ENCODE peak calls at places on chromosome 5, in six cellular contexts. E is nephron progenitor cell, Q is upper lobe of left lung, C is cardiac muscle cell, Z is psoas muscle, P is endothelial cell. K is an unnamed sample.

GRCh38 chr5:120808135-120808534 is 344.0 kb downstream of the PRR16 start:
- DNase-seq in E (no peak), Q (no peak), C (no peak), Z (no peak), P (no peak), K (no peak)

GRCh38 chr5:96146675-96147074 is 185.0 kb upstream of the ELL2 start:
- DNase-seq in E (no peak), Q (peak), C (peak), Z (no peak), P (no peak), K (peak)

GRCh38 chr5:6448622-6449464 is at the start of gene UBE2QL1:
- DNase-seq in E (peak), Q (no peak), C (no peak), Z (no peak), P (peak), K (peak)

GRCh38 chr5:64229163-64229774 is 63.6 kb downstream of the RNF180 start:
- DNase-seq in E (no peak), Q (no peak), C (peak), Z (no peak), P (no peak), K (no peak)

GRCh38 chr5:43603535-43604363 is 769 bp downstream of the NNT start:
- DNase-seq in E (peak), Q (peak), C (peak), Z (peak), P (peak), K (peak)

GRCh38 chr5:8729437-8729836 is 816.4 kb downstream of the SEMA5A start:
- DNase-seq in E (no peak), Q (no peak), C (peak), Z (no peak), P (no peak), K (no peak)

GRCh38 chr5:177455036-177455660 is 8.5 kb downstream of the PRR7 start:
- DNase-seq in E (peak), Q (peak), C (peak), Z (peak), P (peak), K (peak)

GRCh38 chr5:106288977-106289376 is 1381.8 kb downstream of the EFNA5 start:
- DNase-seq in E (no peak), Q (no peak), C (peak), Z (no peak), P (no peak), K (no peak)

GRCh38 chr5:126417178-126417577 is 6.0 kb upstream of the GRAMD2B start:
- DNase-seq in E (no peak), Q (no peak), C (no peak), Z (no peak), P (no peak), K (no peak)

GRCh38 chr5:10301842-10302610 is 5.7 kb downstream of the CMBL start:
- DNase-seq in E (no peak), Q (peak), C (no peak), Z (peak), P (no peak), K (peak)

GRCh38 chr5:52822437-52822836 is 34.7 kb downstream of the ITGA1 start:
- DNase-seq in E (no peak), Q (peak), C (peak), Z (peak), P (no peak), K (peak)

GRCh38 chr5:123855630-123856029 is 343.7 kb downstream of the CSNK1G3 start:
- DNase-seq in E (no peak), Q (no peak), C (no peak), Z (no peak), P (no peak), K (no peak)

GRCh38 chr5:124612023-124612422 is 134.4 kb downstream of the ZNF608 start:
- DNase-seq in E (no peak), Q (no peak), C (no peak), Z (no peak), P (no peak), K (no peak)

GRCh38 chr5:181243020-181243520 is 636 bp downstream of the RACK1 start:
- DNase-seq in E (no peak), Q (no peak), C (no peak), Z (no peak), P (peak), K (no peak)

GRCh38 chr5:192970-193831 is 1.9 kb downstream of the LRRC14B start:
- DNase-seq in E (no peak), Q (no peak), C (no peak), Z (no peak), P (no peak), K (no peak)

GRCh38 chr5:141957367-141957993 is 522 bp downstream of the PCDH12 start:
- DNase-seq in E (no peak), Q (peak), C (peak), Z (no peak), P (no peak), K (no peak)

GRCh38 chr5:127944125-127944524 is 139.4 kb upstream of the SLC12A2 start:
- DNase-seq in E (no peak), Q (no peak), C (no peak), Z (no peak), P (no peak), K (no peak)

GRCh38 chr5:30918171-30918570 is 275.3 kb upstream of the CDH6 start:
- DNase-seq in E (no peak), Q (no peak), C (peak), Z (no peak), P (no peak), K (no peak)

GRCh38 chr5:5209101-5209500 is 69.0 kb downstream of the ADAMTS16 start:
- DNase-seq in E (no peak), Q (no peak), C (no peak), Z (no peak), P (no peak), K (no peak)

GRCh38 chr5:106454651-106455415 is 1215.9 kb downstream of the EFNA5 start:
- DNase-seq in E (peak), Q (peak), C (peak), Z (no peak), P (peak), K (peak)

GRCh38 chr5:81901539-81901938 is 70.3 kb upstream of the ATG10 start:
- DNase-seq in E (no peak), Q (no peak), C (no peak), Z (no peak), P (no peak), K (no peak)

GRCh38 chr5:73822989-73823339 is 197.0 kb downstream of the ARHGEF28 start:
- DNase-seq in E (no peak), Q (peak), C (peak), Z (no peak), P (no peak), K (no peak)

GRCh38 chr5:142508630-142509425 is 177.1 kb downstream of the FGF1 start:
- DNase-seq in E (no peak), Q (no peak), C (no peak), Z (no peak), P (no peak), K (no peak)

GRCh38 chr5:14193496-14193895 is 50.4 kb downstream of the TRIO start:
- DNase-seq in E (no peak), Q (no peak), C (peak), Z (no peak), P (no peak), K (no peak)

GRCh38 chr5:35115920-35116319 is 68.2 kb upstream of the AGXT2 start:
- DNase-seq in E (no peak), Q (no peak), C (no peak), Z (no peak), P (no peak), K (no peak)

GRCh38 chr5:14032944-14033343 is 88.5 kb upstream of the DNAH5 start:
- DNase-seq in E (no peak), Q (no peak), C (peak), Z (no peak), P (no peak), K (no peak)

GRCh38 chr5:3931976-3932375 is 336.3 kb downstream of the IRX1 start:
- DNase-seq in E (no peak), Q (no peak), C (no peak), Z (no peak), P (no peak), K (no peak)

GRCh38 chr5:81852277-81853004 is 101.5 kb upstream of the SSBP2 start:
- DNase-seq in E (peak), Q (peak), C (peak), Z (peak), P (peak), K (peak)

GRCh38 chr5:66861402-66861801 is 265.2 kb downstream of the MAST4 start:
- DNase-seq in E (no peak), Q (no peak), C (no peak), Z (no peak), P (no peak), K (no peak)
- TF ChIP-seq CTCF in E (no peak), Q (no peak), C (no peak), Z (no peak), P (no peak), K (no peak)

GRCh38 chr5:2207966-2208544 is 325.3 kb upstream of the IRX4 start:
- DNase-seq in E (peak), Q (peak), C (no peak), Z (no peak), P (peak), K (peak)
- TF ChIP-seq CTCF in E (peak), Q (no peak), C (no peak), Z (no peak), P (no peak), K (peak)

GRCh38 chr5:102792705-102793104 is 37.6 kb downstream of the PAM start:
- DNase-seq in E (no peak), Q (no peak), C (peak), Z (no peak), P (no peak), K (no peak)
- TF ChIP-seq CTCF in E (no peak), Q (no peak), C (peak), Z (peak), P (no peak), K (no peak)

DNA sequence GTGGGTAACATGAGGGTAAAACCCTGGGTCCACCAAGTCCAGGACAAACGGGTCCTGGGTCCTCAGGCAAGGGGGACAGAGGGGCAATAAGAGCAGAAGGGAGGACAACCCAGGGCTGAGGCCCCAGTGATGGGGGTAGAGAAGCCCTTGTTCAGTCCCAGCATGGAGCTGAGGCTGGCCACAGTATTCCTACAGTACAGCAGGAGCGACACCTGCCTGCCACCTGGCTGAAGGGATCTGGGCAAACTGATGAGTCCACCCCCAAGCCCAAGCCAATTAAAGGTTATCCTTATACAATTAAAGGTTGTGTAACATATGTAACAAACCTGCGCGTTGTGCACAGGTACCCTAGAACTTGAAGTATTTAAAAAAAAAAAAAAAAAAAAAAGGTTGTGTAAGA is 97.7 kb upstream of the LRRTM2 start:
- DNase-seq in E (no peak), Q (no peak), C (no peak), Z (no peak), P (no peak), K (no peak)
- TF ChIP-seq CTCF in E (no peak), Q (no peak), C (no peak), Z (no peak), P (no peak), K (no peak)

DNA sequence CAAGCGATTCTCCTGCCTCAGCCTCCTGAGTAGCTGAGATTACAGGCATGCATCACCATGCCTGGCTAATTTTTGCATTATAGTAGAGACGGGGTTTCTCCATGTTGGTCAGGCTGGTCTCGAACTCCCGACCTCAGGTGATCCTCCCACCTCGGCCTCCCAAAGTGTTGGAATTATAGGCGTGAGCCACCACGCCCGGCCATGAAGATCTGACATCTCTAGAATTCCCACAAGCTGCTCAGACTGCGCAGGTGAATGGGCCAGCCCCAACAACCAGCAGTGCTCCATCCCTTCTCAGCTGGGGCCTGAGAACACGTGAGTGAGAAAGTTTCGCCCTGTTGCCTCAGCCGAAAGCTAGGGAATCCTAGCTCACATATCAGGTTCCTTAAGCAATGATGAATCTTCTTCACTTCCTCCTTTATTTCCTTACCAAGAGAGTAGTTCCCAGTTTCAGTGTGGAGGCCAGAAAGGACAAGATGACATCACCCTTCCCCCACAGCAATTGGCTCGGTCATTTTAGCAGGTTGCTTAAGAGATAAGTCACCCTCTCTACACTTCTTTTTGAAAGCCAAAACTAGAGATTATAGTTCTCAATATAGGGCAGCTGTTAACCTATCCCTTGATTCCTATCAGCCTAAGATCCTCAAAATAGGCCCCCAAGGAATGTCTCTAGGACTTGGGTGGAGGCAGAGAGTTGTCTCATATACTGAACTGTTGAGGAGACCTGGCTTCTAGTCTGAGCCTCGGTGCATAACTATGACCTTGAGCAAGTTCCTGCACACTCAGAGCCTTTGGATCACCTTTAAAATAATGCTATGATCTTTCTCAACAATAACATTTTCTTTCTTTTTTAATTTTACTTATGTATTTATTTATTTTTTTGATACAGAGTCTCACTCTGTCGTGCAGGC is 23.9 kb upstream of the PPP2CA start:
- DNase-seq in E (no peak), Q (peak), C (peak), Z (peak), P (no peak), K (no peak)
- TF ChIP-seq CTCF in E (no peak), Q (no peak), C (no peak), Z (no peak), P (no peak), K (no peak)

DNA sequence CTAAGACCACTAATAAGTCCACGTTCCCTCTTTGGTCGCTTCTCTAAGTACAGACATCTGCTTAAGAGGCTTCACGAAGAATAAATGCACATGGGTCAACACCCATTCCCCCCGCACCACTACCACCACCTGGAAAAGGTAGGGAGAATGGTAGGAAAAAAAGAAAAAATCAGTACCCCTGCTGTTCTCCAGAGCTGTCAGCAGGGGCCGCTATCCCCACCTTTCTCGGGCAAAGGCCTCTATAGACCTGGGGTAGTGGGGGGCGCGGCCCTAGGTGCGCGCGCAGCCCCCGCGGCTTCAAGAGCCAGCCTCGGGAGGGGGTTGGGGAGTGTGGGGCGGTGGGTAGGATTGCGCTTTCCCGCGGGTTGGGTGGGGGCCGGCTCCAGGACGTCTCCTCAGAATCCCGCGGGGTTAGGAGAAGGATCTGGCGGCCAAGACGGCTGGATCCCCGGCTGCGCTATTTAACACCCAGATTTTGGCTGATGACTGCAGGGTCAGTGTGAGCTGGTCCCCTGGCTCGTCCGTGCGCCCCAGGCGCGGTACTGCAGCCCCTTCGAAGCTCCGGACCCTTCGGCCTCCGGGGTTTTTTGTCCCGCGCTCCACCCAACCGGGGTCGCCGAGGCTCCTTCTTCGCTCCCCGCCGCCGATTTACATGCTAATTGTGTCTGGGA is 1.6 kb upstream of the SEMA6A start:
- DNase-seq in E (peak), Q (peak), C (peak), Z (peak), P (peak), K (peak)
- TF ChIP-seq CTCF in E (peak), Q (peak), C (peak), Z (peak), P (peak), K (peak)

GRCh38 chr5:41707853-41708603 is 162.2 kb downstream of the OXCT1 start:
- DNase-seq in E (no peak), Q (no peak), C (peak), Z (no peak), P (peak), K (no peak)
- TF ChIP-seq CTCF in E (peak), Q (no peak), C (peak), Z (peak), P (no peak), K (no peak)

GRCh38 chr5:170273968-170274710 is 23.4 kb downstream of the LCP2 start:
- DNase-seq in E (peak), Q (no peak), C (peak), Z (no peak), P (peak), K (peak)
- TF ChIP-seq CTCF in E (no peak), Q (peak), C (peak), Z (no peak), P (no peak), K (no peak)

K was measured in testis.